ENCODE peak calls at places on chromosomes 6 and 20, in nine cellular contexts. Y, J, E, A, O, Z, G, B and F are unnamed samples.

GRCh38 chr6:34791164-34791841 is 580 bp upstream of the BLTP3A start:
- DNase-seq in O (no peak), B (peak), A (peak), J (peak), Y (no peak), Z (no peak), E (peak), G (peak), F (no peak)

GRCh38 chr20:23048283-23049200 is 930 bp downstream of the THBD start:
- DNase-seq in O (peak), J (peak), Z (no peak), G (peak), B (peak), Y (no peak), A (peak), E (no peak), F (no peak)

GRCh38 chr6:48087448-48087847 is 23.5 kb downstream of the PTCHD4 start:
- DNase-seq in Z (peak), O (peak), J (no peak), Y (no peak), B (no peak), A (no peak), E (no peak), G (no peak), F (peak)

GRCh38 chr20:17225891-17226409 is 890 bp upstream of the PCSK2 start:
- DNase-seq in G (no peak), Z (no peak), A (no peak), B (peak), J (no peak), O (no peak), Y (no peak), E (no peak), F (no peak)

GRCh38 chr6:37242042-37242428 is 15.5 kb upstream of the TBC1D22B start:
- DNase-seq in J (no peak), A (no peak), Y (no peak), Z (no peak), G (no peak), B (no peak), E (no peak), O (no peak), F (no peak)

GRCh38 chr6:8181162-8181909 is 79.0 kb upstream of the EEF1E1 start:
- DNase-seq in E (no peak), B (no peak), Y (no peak), J (no peak), Z (no peak), G (peak), O (peak), A (no peak), F (no peak)

GRCh38 chr6:24522090-24522820 is 27.5 kb downstream of the ALDH5A1 start:
- DNase-seq in A (no peak), Z (no peak), G (no peak), E (no peak), B (no peak), Y (no peak), J (no peak), O (peak), F (peak)

GRCh38 chr6:74715362-74716068 is 490.3 kb downstream of the COL12A1 start:
- DNase-seq in G (no peak), E (no peak), A (no peak), B (no peak), Y (no peak), J (no peak), Z (peak), O (no peak), F (no peak)

GRCh38 chr6:168576388-168576787 is 135.4 kb downstream of the SMOC2 start:
- DNase-seq in B (no peak), G (no peak), E (no peak), J (no peak), Y (no peak), A (no peak), O (no peak), Z (no peak), F (no peak)

GRCh38 chr6:144307880-144308279 is 22.7 kb downstream of the UTRN start:
- DNase-seq in Z (no peak), B (no peak), Y (no peak), O (no peak), G (no peak), E (no peak), J (no peak), A (no peak), F (no peak)

GRCh38 chr6:133778414-133778813 is 110.5 kb upstream of the TCF21 start:
- DNase-seq in A (no peak), J (peak), Y (no peak), O (no peak), E (no peak), B (no peak), G (no peak), Z (peak), F (no peak)

GRCh38 chr6:3573670-3574069 is 116.8 kb upstream of the SLC22A23 start:
- DNase-seq in Y (no peak), E (no peak), O (no peak), Z (no peak), J (no peak), B (no peak), G (no peak), A (no peak), F (no peak)

GRCh38 chr6:115740907-115741306 is 319.8 kb downstream of the FRK start:
- DNase-seq in E (no peak), J (no peak), Z (no peak), O (no peak), G (no peak), A (no peak), B (no peak), Y (no peak), F (no peak)

GRCh38 chr6:16136536-16137450 is 7.9 kb downstream of the MYLIP start:
- DNase-seq in E (no peak), Z (peak), G (no peak), J (peak), A (no peak), B (no peak), Y (peak), O (no peak), F (no peak)

GRCh38 chr6:108581237-108581931 is 20.7 kb downstream of the FOXO3 start:
- DNase-seq in Y (peak), B (peak), E (no peak), Z (peak), O (peak), A (no peak), J (peak), G (no peak), F (peak)

GRCh38 chr6:139336488-139336887 is 38.0 kb downstream of the CITED2 start:
- DNase-seq in O (no peak), B (peak), G (no peak), A (no peak), Y (no peak), Z (no peak), E (no peak), J (no peak), F (no peak)

GRCh38 chr20:20546402-20546801 is 166.0 kb downstream of the RALGAPA2 start:
- DNase-seq in J (no peak), A (no peak), B (no peak), G (no peak), Y (no peak), E (no peak), O (no peak), Z (no peak), F (no peak)

GRCh38 chr6:11810039-11810541 is 31.5 kb upstream of the ADTRP start:
- DNase-seq in Z (peak), A (peak), E (no peak), B (peak), G (no peak), Y (no peak), O (no peak), J (peak), F (no peak)